ENCODE peak calls at places on chromosomes 12 and 14, in nine cellular contexts. One of them, this sample, is unnamed.

GRCh38 chr12:81809829-81810595 is 50.9 kb upstream of the PPFIA2 start:
- DNase-seq in fibroblast of pulmonary artery: peak
- DNase-seq in foreskin keratinocyte: no peak
- DNase-seq in cardiac muscle cell: peak
- DNase-seq in dorsolateral prefrontal cortex: no peak
- DNase-seq in prostate gland: no peak
- DNase-seq in osteocyte: no peak
- DNase-seq in CD4-positive, alpha-beta T cell: no peak
- DNase-seq in OCI-LY7: no peak
- DNase-seq in this sample: no peak

GRCh38 chr12:22577667-22578066 is 33.3 kb upstream of the C2CD5 start:
- DNase-seq in fibroblast of pulmonary artery: peak
- DNase-seq in foreskin keratinocyte: peak
- DNase-seq in cardiac muscle cell: peak
- DNase-seq in dorsolateral prefrontal cortex: no peak
- DNase-seq in prostate gland: no peak
- DNase-seq in osteocyte: no peak
- DNase-seq in CD4-positive, alpha-beta T cell: no peak
- DNase-seq in OCI-LY7: no peak
- DNase-seq in this sample: no peak

GRCh38 chr12:131357152-131357747 is 353.6 kb upstream of the SFSWAP start:
- DNase-seq in fibroblast of pulmonary artery: no peak
- DNase-seq in foreskin keratinocyte: no peak
- DNase-seq in cardiac muscle cell: no peak
- DNase-seq in dorsolateral prefrontal cortex: no peak
- DNase-seq in prostate gland: no peak
- DNase-seq in osteocyte: no peak
- DNase-seq in CD4-positive, alpha-beta T cell: no peak
- DNase-seq in OCI-LY7: no peak
- DNase-seq in this sample: no peak

GRCh38 chr12:82857911-82858533 is 171.3 kb downstream of the TMTC2 start:
- DNase-seq in fibroblast of pulmonary artery: no peak
- DNase-seq in foreskin keratinocyte: peak
- DNase-seq in cardiac muscle cell: no peak
- DNase-seq in dorsolateral prefrontal cortex: no peak
- DNase-seq in prostate gland: no peak
- DNase-seq in osteocyte: no peak
- DNase-seq in CD4-positive, alpha-beta T cell: no peak
- DNase-seq in OCI-LY7: no peak
- DNase-seq in this sample: no peak

GRCh38 chr14:96037891-96038557 is 1.1 kb upstream of the C14orf132 start:
- DNase-seq in fibroblast of pulmonary artery: peak
- DNase-seq in foreskin keratinocyte: peak
- DNase-seq in cardiac muscle cell: peak
- DNase-seq in dorsolateral prefrontal cortex: no peak
- DNase-seq in prostate gland: no peak
- DNase-seq in osteocyte: no peak
- DNase-seq in CD4-positive, alpha-beta T cell: no peak
- DNase-seq in OCI-LY7: no peak
- DNase-seq in this sample: no peak

GRCh38 chr14:59481407-59482119 is 2.6 kb downstream of the L3HYPDH start:
- DNase-seq in fibroblast of pulmonary artery: peak
- DNase-seq in foreskin keratinocyte: peak
- DNase-seq in cardiac muscle cell: peak
- DNase-seq in dorsolateral prefrontal cortex: no peak
- DNase-seq in prostate gland: no peak
- DNase-seq in osteocyte: no peak
- DNase-seq in CD4-positive, alpha-beta T cell: no peak
- DNase-seq in OCI-LY7: no peak
- DNase-seq in this sample: no peak

GRCh38 chr12:131806654-131807053 is 21.5 kb upstream of the MMP17 start:
- DNase-seq in fibroblast of pulmonary artery: no peak
- DNase-seq in foreskin keratinocyte: no peak
- DNase-seq in cardiac muscle cell: no peak
- DNase-seq in dorsolateral prefrontal cortex: no peak
- DNase-seq in prostate gland: no peak
- DNase-seq in osteocyte: no peak
- DNase-seq in CD4-positive, alpha-beta T cell: no peak
- DNase-seq in OCI-LY7: no peak
- DNase-seq in this sample: no peak

GRCh38 chr12:112855375-112855774 is 51.4 kb upstream of the OAS1 start:
- DNase-seq in fibroblast of pulmonary artery: no peak
- DNase-seq in foreskin keratinocyte: no peak
- DNase-seq in cardiac muscle cell: no peak
- DNase-seq in dorsolateral prefrontal cortex: no peak
- DNase-seq in prostate gland: no peak
- DNase-seq in osteocyte: no peak
- DNase-seq in CD4-positive, alpha-beta T cell: no peak
- DNase-seq in OCI-LY7: peak
- DNase-seq in this sample: no peak

GRCh38 chr14:23481362-23481970 is 12.0 kb downstream of the NGDN start:
- DNase-seq in fibroblast of pulmonary artery: peak
- DNase-seq in foreskin keratinocyte: no peak
- DNase-seq in cardiac muscle cell: peak
- DNase-seq in dorsolateral prefrontal cortex: no peak
- DNase-seq in prostate gland: no peak
- DNase-seq in osteocyte: no peak
- DNase-seq in CD4-positive, alpha-beta T cell: no peak
- DNase-seq in OCI-LY7: no peak
- DNase-seq in this sample: no peak

GRCh38 chr14:23481992-23482813 is 12.7 kb downstream of the NGDN start:
- DNase-seq in fibroblast of pulmonary artery: no peak
- DNase-seq in foreskin keratinocyte: no peak
- DNase-seq in cardiac muscle cell: no peak
- DNase-seq in dorsolateral prefrontal cortex: no peak
- DNase-seq in prostate gland: no peak
- DNase-seq in osteocyte: no peak
- DNase-seq in CD4-positive, alpha-beta T cell: no peak
- DNase-seq in OCI-LY7: no peak
- DNase-seq in this sample: no peak

GRCh38 chr14:23485311-23485710 is 15.8 kb downstream of the NGDN start:
- DNase-seq in fibroblast of pulmonary artery: no peak
- DNase-seq in foreskin keratinocyte: no peak
- DNase-seq in cardiac muscle cell: no peak
- DNase-seq in dorsolateral prefrontal cortex: no peak
- DNase-seq in prostate gland: no peak
- DNase-seq in osteocyte: no peak
- DNase-seq in CD4-positive, alpha-beta T cell: no peak
- DNase-seq in OCI-LY7: no peak
- DNase-seq in this sample: no peak

GRCh38 chr14:23482814-23483128 is 13.3 kb downstream of the NGDN start:
- DNase-seq in fibroblast of pulmonary artery: no peak
- DNase-seq in foreskin keratinocyte: no peak
- DNase-seq in cardiac muscle cell: no peak
- DNase-seq in dorsolateral prefrontal cortex: no peak
- DNase-seq in prostate gland: no peak
- DNase-seq in osteocyte: no peak
- DNase-seq in CD4-positive, alpha-beta T cell: no peak
- DNase-seq in OCI-LY7: no peak
- DNase-seq in this sample: no peak

DNA sequence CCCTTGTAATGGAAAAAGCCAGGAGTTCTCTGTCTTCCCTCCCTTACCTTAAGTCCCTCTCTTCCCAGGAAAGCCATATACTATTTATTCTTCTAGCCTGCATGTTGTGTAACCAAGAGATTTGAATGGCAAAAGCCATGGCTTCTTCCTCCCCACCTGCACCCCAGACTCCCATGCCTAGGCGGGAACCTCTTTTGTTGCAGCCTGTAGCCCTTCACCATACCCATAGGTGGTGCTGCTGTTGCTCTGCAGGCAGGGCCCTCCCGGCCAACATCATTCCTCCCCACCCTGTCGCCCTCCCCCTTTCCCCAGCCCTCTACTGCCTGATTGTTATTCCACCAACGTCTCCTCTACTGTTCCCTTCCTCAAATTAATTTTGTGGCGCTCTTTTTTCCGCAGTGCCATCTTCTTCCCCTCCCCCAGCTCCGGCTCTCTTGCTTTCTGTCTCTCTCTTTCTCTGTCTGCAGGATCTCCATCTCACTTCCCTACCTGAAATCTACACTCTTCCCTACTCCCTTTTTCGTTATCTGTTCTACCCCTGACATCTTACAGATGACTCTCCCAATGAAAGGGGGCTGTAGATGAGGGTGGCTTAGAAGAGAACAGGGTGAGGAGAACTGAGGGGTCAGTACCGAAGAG is 13.8 kb downstream of the NGDN start:
- DNase-seq in fibroblast of pulmonary artery: peak
- DNase-seq in foreskin keratinocyte: no peak
- DNase-seq in cardiac muscle cell: peak
- DNase-seq in dorsolateral prefrontal cortex: peak
- DNase-seq in prostate gland: no peak
- DNase-seq in osteocyte: no peak
- DNase-seq in CD4-positive, alpha-beta T cell: no peak
- DNase-seq in OCI-LY7: peak
- DNase-seq in this sample: peak
- TF ChIP-seq CTCF in fibroblast of pulmonary artery: peak
- TF ChIP-seq CTCF in foreskin keratinocyte: peak
- TF ChIP-seq CTCF in cardiac muscle cell: peak
- TF ChIP-seq CTCF in dorsolateral prefrontal cortex: peak
- TF ChIP-seq CTCF in prostate gland: no peak
- TF ChIP-seq CTCF in osteocyte: peak
- TF ChIP-seq CTCF in CD4-positive, alpha-beta T cell: no peak
- TF ChIP-seq CTCF in OCI-LY7: peak
- TF ChIP-seq CTCF in this sample: peak

GRCh38 chr12:102543931-102544485 is 63.6 kb upstream of the IGF1 start:
- DNase-seq in fibroblast of pulmonary artery: no peak
- DNase-seq in foreskin keratinocyte: no peak
- DNase-seq in cardiac muscle cell: no peak
- DNase-seq in dorsolateral prefrontal cortex: no peak
- DNase-seq in prostate gland: no peak
- DNase-seq in osteocyte: no peak
- DNase-seq in CD4-positive, alpha-beta T cell: no peak
- DNase-seq in OCI-LY7: no peak
- DNase-seq in this sample: no peak

GRCh38 chr12:102540856-102541385 is 60.6 kb upstream of the IGF1 start:
- DNase-seq in fibroblast of pulmonary artery: no peak
- DNase-seq in foreskin keratinocyte: no peak
- DNase-seq in cardiac muscle cell: no peak
- DNase-seq in dorsolateral prefrontal cortex: no peak
- DNase-seq in prostate gland: no peak
- DNase-seq in osteocyte: no peak
- DNase-seq in CD4-positive, alpha-beta T cell: no peak
- DNase-seq in OCI-LY7: no peak
- DNase-seq in this sample: no peak

GRCh38 chr12:102542816-102543448 is 62.6 kb upstream of the IGF1 start:
- DNase-seq in fibroblast of pulmonary artery: no peak
- DNase-seq in foreskin keratinocyte: no peak
- DNase-seq in cardiac muscle cell: no peak
- DNase-seq in dorsolateral prefrontal cortex: no peak
- DNase-seq in prostate gland: no peak
- DNase-seq in osteocyte: no peak
- DNase-seq in CD4-positive, alpha-beta T cell: no peak
- DNase-seq in OCI-LY7: no peak
- DNase-seq in this sample: no peak

GRCh38 chr12:102543494-102543893 is 63.1 kb upstream of the IGF1 start:
- DNase-seq in fibroblast of pulmonary artery: no peak
- DNase-seq in foreskin keratinocyte: no peak
- DNase-seq in cardiac muscle cell: no peak
- DNase-seq in dorsolateral prefrontal cortex: no peak
- DNase-seq in prostate gland: no peak
- DNase-seq in osteocyte: no peak
- DNase-seq in CD4-positive, alpha-beta T cell: no peak
- DNase-seq in OCI-LY7: no peak
- DNase-seq in this sample: no peak

GRCh38 chr12:102539651-102540553 is 59.5 kb upstream of the IGF1 start:
- DNase-seq in fibroblast of pulmonary artery: peak
- DNase-seq in foreskin keratinocyte: peak
- DNase-seq in cardiac muscle cell: peak
- DNase-seq in dorsolateral prefrontal cortex: no peak
- DNase-seq in prostate gland: no peak
- DNase-seq in osteocyte: no peak
- DNase-seq in CD4-positive, alpha-beta T cell: no peak
- DNase-seq in OCI-LY7: no peak
- DNase-seq in this sample: no peak
- TF ChIP-seq CTCF in fibroblast of pulmonary artery: no peak
- TF ChIP-seq CTCF in foreskin keratinocyte: no peak
- TF ChIP-seq CTCF in cardiac muscle cell: no peak
- TF ChIP-seq CTCF in dorsolateral prefrontal cortex: no peak
- TF ChIP-seq CTCF in prostate gland: no peak
- TF ChIP-seq CTCF in osteocyte: no peak
- TF ChIP-seq CTCF in CD4-positive, alpha-beta T cell: no peak
- TF ChIP-seq CTCF in OCI-LY7: no peak
- TF ChIP-seq CTCF in this sample: no peak

GRCh38 chr14:48537600-48537999 is 862.2 kb upstream of the MDGA2 start:
- DNase-seq in fibroblast of pulmonary artery: no peak
- DNase-seq in foreskin keratinocyte: no peak
- DNase-seq in cardiac muscle cell: no peak
- DNase-seq in dorsolateral prefrontal cortex: no peak
- DNase-seq in prostate gland: no peak
- DNase-seq in osteocyte: no peak
- DNase-seq in CD4-positive, alpha-beta T cell: no peak
- DNase-seq in OCI-LY7: no peak
- DNase-seq in this sample: no peak

GRCh38 chr14:48536318-48536717 is 860.9 kb upstream of the MDGA2 start:
- DNase-seq in fibroblast of pulmonary artery: no peak
- DNase-seq in foreskin keratinocyte: no peak
- DNase-seq in cardiac muscle cell: no peak
- DNase-seq in dorsolateral prefrontal cortex: no peak
- DNase-seq in prostate gland: no peak
- DNase-seq in osteocyte: no peak
- DNase-seq in CD4-positive, alpha-beta T cell: no peak
- DNase-seq in OCI-LY7: peak
- DNase-seq in this sample: no peak
- TF ChIP-seq CTCF in fibroblast of pulmonary artery: no peak
- TF ChIP-seq CTCF in foreskin keratinocyte: peak
- TF ChIP-seq CTCF in cardiac muscle cell: no peak
- TF ChIP-seq CTCF in dorsolateral prefrontal cortex: no peak
- TF ChIP-seq CTCF in prostate gland: no peak
- TF ChIP-seq CTCF in osteocyte: no peak
- TF ChIP-seq CTCF in CD4-positive, alpha-beta T cell: no peak
- TF ChIP-seq CTCF in OCI-LY7: no peak
- TF ChIP-seq CTCF in this sample: no peak

DNA sequence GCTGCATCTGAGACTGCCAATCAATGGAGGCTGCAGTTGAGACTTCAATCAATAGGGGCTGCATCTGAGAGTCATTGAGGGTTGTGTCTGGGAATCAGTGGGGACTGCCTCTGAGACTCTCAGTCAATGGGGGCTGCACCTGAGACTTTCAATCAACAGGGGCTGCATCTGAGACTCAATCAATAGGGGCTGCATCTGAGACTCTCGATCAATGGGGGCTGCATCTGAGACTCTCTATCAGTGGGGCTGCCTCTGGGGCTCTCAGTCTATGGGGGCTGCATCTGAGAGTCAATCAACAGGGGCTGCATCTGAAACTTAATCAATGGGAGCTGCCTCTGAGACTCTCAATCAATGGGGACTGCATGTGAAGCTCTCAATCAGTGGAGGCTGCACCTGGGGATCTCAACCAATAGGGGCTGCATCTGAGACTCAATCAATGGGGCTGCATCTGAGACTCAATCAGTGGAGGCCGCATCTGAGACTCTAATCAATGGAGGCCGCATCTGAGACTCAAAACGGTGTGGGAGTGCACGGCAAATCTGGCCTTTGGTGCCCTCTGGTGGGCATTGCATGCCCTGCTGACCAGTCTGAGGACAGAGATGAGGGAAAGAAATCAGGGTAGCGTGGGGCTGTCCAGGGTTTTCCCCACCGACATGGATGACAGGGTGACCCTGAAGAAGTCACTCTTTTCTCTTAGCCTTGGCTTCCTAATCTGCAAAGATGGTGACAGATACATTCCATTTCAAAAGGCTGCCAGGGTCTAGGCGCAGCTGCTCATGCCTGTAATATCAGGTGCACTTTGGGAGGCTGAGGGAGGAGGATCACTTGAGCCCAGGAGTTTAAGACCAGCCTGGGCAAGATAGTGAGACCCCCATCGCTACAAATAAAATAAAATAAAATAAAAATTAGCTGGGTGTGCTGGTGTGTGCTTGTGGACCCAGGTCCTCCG is 41.3 kb upstream of the EIF5 start:
- DNase-seq in fibroblast of pulmonary artery: peak
- DNase-seq in foreskin keratinocyte: peak
- DNase-seq in cardiac muscle cell: peak
- DNase-seq in dorsolateral prefrontal cortex: peak
- DNase-seq in prostate gland: peak
- DNase-seq in osteocyte: peak
- DNase-seq in CD4-positive, alpha-beta T cell: peak
- DNase-seq in OCI-LY7: peak
- DNase-seq in this sample: peak
- TF ChIP-seq CTCF in fibroblast of pulmonary artery: peak
- TF ChIP-seq CTCF in foreskin keratinocyte: peak
- TF ChIP-seq CTCF in cardiac muscle cell: peak
- TF ChIP-seq CTCF in dorsolateral prefrontal cortex: peak
- TF ChIP-seq CTCF in prostate gland: peak
- TF ChIP-seq CTCF in osteocyte: peak
- TF ChIP-seq CTCF in CD4-positive, alpha-beta T cell: peak
- TF ChIP-seq CTCF in OCI-LY7: peak
- TF ChIP-seq CTCF in this sample: peak

This sample was measured in progenitor cell of endocrine pancreas.